ENCODE peak calls at places on chromosomes 7 and 10, in six cellular contexts. One of them, this sample, is unnamed.

GRCh38 chr10:121595806-121596667 is 2.2 kb downstream of the FGFR2 start:
- DNase-seq in AG04449: no peak
- DNase-seq in AG09309: no peak
- DNase-seq in BE2C: no peak
- DNase-seq in BJ: no peak
- DNase-seq in dorsolateral prefrontal cortex: peak; percentile 74
- DNase-seq in this sample: no peak

GRCh38 chr7:150378115-150378852 is 846 bp upstream of the ZNF775 start:
- DNase-seq in AG04449: no peak
- DNase-seq in AG09309: no peak
- DNase-seq in BE2C: peak; percentile 70
- DNase-seq in BJ: no peak
- DNase-seq in dorsolateral prefrontal cortex: peak; percentile 59
- DNase-seq in this sample: no peak

GRCh38 chr10:103661951-103662405 is 168.5 kb downstream of the NEURL1 start:
- DNase-seq in AG04449: no peak
- DNase-seq in AG09309: no peak
- DNase-seq in BE2C: no peak
- DNase-seq in BJ: no peak
- DNase-seq in dorsolateral prefrontal cortex: no peak
- DNase-seq in this sample: no peak

GRCh38 chr10:118523775-118524174 is 71.7 kb downstream of the PRLHR start:
- DNase-seq in AG04449: no peak
- DNase-seq in AG09309: no peak
- DNase-seq in BE2C: no peak
- DNase-seq in BJ: no peak
- DNase-seq in dorsolateral prefrontal cortex: no peak
- DNase-seq in this sample: no peak

GRCh38 chr10:123445336-123445735 is 220.8 kb upstream of the GPR26 start:
- DNase-seq in AG04449: no peak
- DNase-seq in AG09309: no peak
- DNase-seq in BE2C: no peak
- DNase-seq in BJ: no peak
- DNase-seq in dorsolateral prefrontal cortex: no peak
- DNase-seq in this sample: no peak

GRCh38 chr10:61197022-61197421 is 253.0 kb upstream of the RHOBTB1 start:
- DNase-seq in AG04449: peak; percentile 0
- DNase-seq in AG09309: no peak
- DNase-seq in BE2C: no peak
- DNase-seq in BJ: no peak
- DNase-seq in dorsolateral prefrontal cortex: no peak
- DNase-seq in this sample: peak; percentile 19

GRCh38 chr7:41975854-41976253 is 261.2 kb downstream of the GLI3 start:
- DNase-seq in AG04449: no peak
- DNase-seq in AG09309: no peak
- DNase-seq in BE2C: no peak
- DNase-seq in BJ: no peak
- DNase-seq in dorsolateral prefrontal cortex: no peak
- DNase-seq in this sample: peak; percentile 39

GRCh38 chr10:109405338-109405737 is 518.0 kb downstream of the XPNPEP1 start:
- DNase-seq in AG04449: no peak
- DNase-seq in AG09309: no peak
- DNase-seq in BE2C: no peak
- DNase-seq in BJ: no peak
- DNase-seq in dorsolateral prefrontal cortex: no peak
- DNase-seq in this sample: no peak

GRCh38 chr10:6301482-6302083 is 98.9 kb downstream of the PFKFB3 start:
- DNase-seq in AG04449: no peak
- DNase-seq in AG09309: no peak
- DNase-seq in BE2C: no peak
- DNase-seq in BJ: no peak
- DNase-seq in dorsolateral prefrontal cortex: no peak
- DNase-seq in this sample: no peak

GRCh38 chr7:79410345-79410744 is 43.1 kb downstream of the MAGI2 start:
- DNase-seq in AG04449: no peak
- DNase-seq in AG09309: no peak
- DNase-seq in BE2C: no peak
- DNase-seq in BJ: no peak
- DNase-seq in dorsolateral prefrontal cortex: no peak
- DNase-seq in this sample: no peak

GRCh38 chr10:22314852-22315251 is 1.3 kb upstream of the COMMD3 start:
- DNase-seq in AG04449: no peak
- DNase-seq in AG09309: no peak
- DNase-seq in BE2C: no peak
- DNase-seq in BJ: no peak
- DNase-seq in dorsolateral prefrontal cortex: no peak
- DNase-seq in this sample: no peak

GRCh38 chr10:7853892-7854289 is 35.6 kb downstream of the TAF3 start:
- DNase-seq in AG04449: no peak
- DNase-seq in AG09309: no peak
- DNase-seq in BE2C: no peak
- DNase-seq in BJ: no peak
- DNase-seq in dorsolateral prefrontal cortex: no peak
- DNase-seq in this sample: no peak

GRCh38 chr7:98870071-98870651 is 347 bp upstream of the TMEM130 start:
- DNase-seq in AG04449: no peak
- DNase-seq in AG09309: no peak
- DNase-seq in BE2C: peak; percentile 92
- DNase-seq in BJ: no peak
- DNase-seq in dorsolateral prefrontal cortex: peak; percentile 80
- DNase-seq in this sample: no peak

GRCh38 chr10:6689036-6689435 is 109.0 kb upstream of the PRKCQ start:
- DNase-seq in AG04449: no peak
- DNase-seq in AG09309: no peak
- DNase-seq in BE2C: no peak
- DNase-seq in BJ: no peak
- DNase-seq in dorsolateral prefrontal cortex: no peak
- DNase-seq in this sample: no peak

GRCh38 chr7:68679456-68680234 is 918.6 kb upstream of the AUTS2 start:
- DNase-seq in AG04449: no peak
- DNase-seq in AG09309: no peak
- DNase-seq in BE2C: peak; percentile 38
- DNase-seq in BJ: no peak
- DNase-seq in dorsolateral prefrontal cortex: no peak
- DNase-seq in this sample: no peak

GRCh38 chr10:3636356-3637181 is 148.4 kb downstream of the KLF6 start:
- DNase-seq in AG04449: no peak
- DNase-seq in AG09309: no peak
- DNase-seq in BE2C: peak; percentile 83
- DNase-seq in BJ: no peak
- DNase-seq in dorsolateral prefrontal cortex: no peak
- DNase-seq in this sample: no peak

GRCh38 chr7:504221-505081 is 15.2 kb downstream of the PDGFA start:
- DNase-seq in AG04449: no peak
- DNase-seq in AG09309: no peak
- DNase-seq in BE2C: no peak
- DNase-seq in BJ: no peak
- DNase-seq in dorsolateral prefrontal cortex: peak; percentile 40
- DNase-seq in this sample: no peak

GRCh38 chr10:93336110-93336509 is 146.0 kb downstream of the MYOF start:
- DNase-seq in AG04449: no peak
- DNase-seq in AG09309: no peak
- DNase-seq in BE2C: no peak
- DNase-seq in BJ: no peak
- DNase-seq in dorsolateral prefrontal cortex: no peak
- DNase-seq in this sample: no peak

GRCh38 chr10:88672041-88672440 is 7.8 kb downstream of the LIPF start:
- DNase-seq in AG04449: no peak
- DNase-seq in AG09309: no peak
- DNase-seq in BE2C: no peak
- DNase-seq in BJ: no peak
- DNase-seq in dorsolateral prefrontal cortex: no peak
- DNase-seq in this sample: no peak

GRCh38 chr7:151304856-151305255 is 36.8 kb upstream of the NUB1 start:
- DNase-seq in AG04449: no peak
- DNase-seq in AG09309: no peak
- DNase-seq in BE2C: no peak
- DNase-seq in BJ: no peak
- DNase-seq in dorsolateral prefrontal cortex: no peak
- DNase-seq in this sample: no peak

GRCh38 chr7:101162551-101163280 is 2.7 kb downstream of the VGF start:
- DNase-seq in AG04449: no peak
- DNase-seq in AG09309: no peak
- DNase-seq in BE2C: peak; percentile 90
- DNase-seq in BJ: no peak
- DNase-seq in dorsolateral prefrontal cortex: no peak
- DNase-seq in this sample: no peak
- H3K4me3 ChIP-seq in AG04449: peak overlapping the region; percentile 33
- H3K4me3 ChIP-seq in AG09309: peak overlapping the region; percentile 19
- H3K4me3 ChIP-seq in BE2C: peak overlapping the region; percentile 57
- H3K4me3 ChIP-seq in BJ: peak overlapping the region; percentile 32
- H3K4me3 ChIP-seq in dorsolateral prefrontal cortex: peak overlapping the region; percentile 57
- H3K4me3 ChIP-seq in this sample: peak overlapping the region; percentile 36

GRCh38 chr10:56359837-56360236 is 1.2 kb downstream of the ZWINT start:
- DNase-seq in AG04449: no peak
- DNase-seq in AG09309: no peak
- DNase-seq in BE2C: no peak
- DNase-seq in BJ: no peak
- DNase-seq in dorsolateral prefrontal cortex: no peak
- DNase-seq in this sample: no peak
- H3K4me3 ChIP-seq in AG04449: peak overlapping the region; percentile 82
- H3K4me3 ChIP-seq in AG09309: peak overlapping the region; percentile 78
- H3K4me3 ChIP-seq in BE2C: peak overlapping the region; percentile 97
- H3K4me3 ChIP-seq in BJ: no peak overlapping the region
- H3K4me3 ChIP-seq in dorsolateral prefrontal cortex: no peak overlapping the region
- H3K4me3 ChIP-seq in this sample: no peak overlapping the region

DNA sequence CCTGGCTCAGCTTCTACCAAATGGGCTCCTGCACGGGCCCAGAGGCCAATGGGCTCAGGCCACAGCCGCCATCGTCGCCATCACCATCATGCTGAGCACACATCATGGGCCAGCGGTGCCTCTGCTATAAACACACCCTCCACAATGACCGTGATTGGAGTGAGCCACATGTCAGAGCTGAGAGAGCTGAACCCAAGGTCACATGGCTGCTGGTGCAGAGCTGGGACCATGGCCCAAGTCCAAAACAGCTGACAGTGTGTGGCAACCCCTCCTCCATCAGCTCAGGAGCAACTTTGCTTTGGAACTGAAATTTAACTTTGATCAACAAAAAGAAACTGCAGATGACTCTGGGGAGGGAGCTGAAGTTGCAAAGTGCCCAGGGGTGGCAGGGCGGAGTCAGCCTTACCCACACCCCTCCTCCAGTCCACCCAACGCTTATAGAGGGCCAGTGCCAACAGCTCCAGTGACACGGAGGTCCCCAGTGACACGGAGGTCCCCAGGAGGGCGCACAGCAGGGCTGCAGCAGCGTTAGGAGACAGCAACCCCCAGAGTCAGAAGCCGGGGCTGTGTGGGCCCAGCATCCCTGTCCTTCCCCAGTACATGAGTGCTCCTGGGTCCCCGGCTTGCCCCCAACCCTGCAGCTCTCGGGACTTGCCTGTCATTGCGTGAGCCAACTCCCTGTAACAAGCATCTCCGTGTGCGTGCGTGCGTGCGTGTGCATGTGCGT is 249.6 kb downstream of the ELFN1 start:
- DNase-seq in AG04449: no peak
- DNase-seq in AG09309: no peak
- DNase-seq in BE2C: peak; percentile 61
- DNase-seq in BJ: no peak
- DNase-seq in dorsolateral prefrontal cortex: peak; percentile 66
- DNase-seq in this sample: no peak
- H3K4me3 ChIP-seq in AG04449: no peak overlapping the region
- H3K4me3 ChIP-seq in AG09309: no peak overlapping the region
- H3K4me3 ChIP-seq in BE2C: no peak overlapping the region
- H3K4me3 ChIP-seq in BJ: no peak overlapping the region
- H3K4me3 ChIP-seq in dorsolateral prefrontal cortex: no peak overlapping the region
- H3K4me3 ChIP-seq in this sample: no peak overlapping the region

DNA sequence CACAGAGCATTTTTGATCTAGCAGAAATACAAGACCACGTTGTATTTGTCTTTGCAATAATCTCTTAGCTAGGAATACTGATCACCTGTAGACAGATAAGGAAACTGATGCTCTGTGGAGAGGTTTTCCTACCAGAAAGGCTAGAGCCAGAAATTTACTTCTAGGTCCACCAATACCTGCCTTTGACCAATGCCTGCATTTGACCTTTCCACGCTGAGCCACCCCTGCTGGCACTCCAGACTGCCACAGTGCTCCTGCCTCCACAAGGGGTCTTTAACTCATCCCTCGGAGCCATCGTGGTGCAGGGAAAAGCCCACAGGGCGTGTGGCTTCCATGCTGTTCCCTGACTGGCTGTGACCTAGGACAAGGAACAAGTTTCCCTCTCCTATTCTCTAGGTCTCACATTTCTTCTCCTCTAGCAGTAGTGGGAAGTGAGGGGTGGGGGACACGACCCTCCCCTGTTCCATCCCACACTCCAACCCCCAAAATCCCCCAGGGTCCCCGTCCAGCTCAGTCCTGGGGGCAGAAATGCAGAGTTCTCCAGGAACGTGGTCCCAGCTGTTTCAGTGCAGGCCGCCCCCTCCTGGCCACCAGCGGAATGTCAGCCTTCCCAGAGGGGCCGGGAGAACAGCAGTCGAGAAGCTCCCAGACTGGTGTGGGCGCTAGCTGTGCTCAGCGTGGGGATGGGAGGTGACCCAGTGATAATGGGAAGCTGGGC is 1.4 kb upstream of the ELN start:
- DNase-seq in AG04449: no peak
- DNase-seq in AG09309: no peak
- DNase-seq in BE2C: peak; percentile 82
- DNase-seq in BJ: no peak
- DNase-seq in dorsolateral prefrontal cortex: peak; percentile 89
- DNase-seq in this sample: no peak
- H3K4me3 ChIP-seq in AG04449: no peak overlapping the region
- H3K4me3 ChIP-seq in AG09309: no peak overlapping the region
- H3K4me3 ChIP-seq in BE2C: no peak overlapping the region
- H3K4me3 ChIP-seq in BJ: no peak overlapping the region
- H3K4me3 ChIP-seq in dorsolateral prefrontal cortex: peak overlapping the region; percentile 21
- H3K4me3 ChIP-seq in this sample: no peak overlapping the region

GRCh38 chr7:40733111-40733510 is 598.3 kb downstream of the SUGCT start:
- DNase-seq in AG04449: no peak
- DNase-seq in AG09309: no peak
- DNase-seq in BE2C: no peak
- DNase-seq in BJ: no peak
- DNase-seq in dorsolateral prefrontal cortex: no peak
- DNase-seq in this sample: no peak

GRCh38 chr7:40739257-40739656 is 604.5 kb downstream of the SUGCT start:
- DNase-seq in AG04449: no peak
- DNase-seq in AG09309: no peak
- DNase-seq in BE2C: no peak
- DNase-seq in BJ: no peak
- DNase-seq in dorsolateral prefrontal cortex: no peak
- DNase-seq in this sample: no peak

GRCh38 chr7:40733578-40733977 is 598.8 kb downstream of the SUGCT start:
- DNase-seq in AG04449: no peak
- DNase-seq in AG09309: no peak
- DNase-seq in BE2C: no peak
- DNase-seq in BJ: no peak
- DNase-seq in dorsolateral prefrontal cortex: no peak
- DNase-seq in this sample: no peak
- H3K4me3 ChIP-seq in AG04449: no peak overlapping the region
- H3K4me3 ChIP-seq in AG09309: no peak overlapping the region
- H3K4me3 ChIP-seq in BE2C: no peak overlapping the region
- H3K4me3 ChIP-seq in BJ: no peak overlapping the region
- H3K4me3 ChIP-seq in dorsolateral prefrontal cortex: no peak overlapping the region
- H3K4me3 ChIP-seq in this sample: no peak overlapping the region